ENCODE peak calls at places on chromosomes 4 and X, in seven cellular contexts. H is adipocyte, X is left lung, E is H1, M is mesenchymal stem cell, C is aorta, Q is fibroblast of lung. Y is an unnamed sample. For H3K36me3 and H3K4me1, the result is how much of the 10 kb centered on the place peaks cover.

GRCh38 chrX:1355131-1355799 is 18.7 kb downstream of the IL3RA start:
- DNase-seq in H (no peak), X (no peak), E (no peak), M (no peak), C (peak), Q (no peak), Y (no peak)

GRCh38 chrX:78658851-78659744 is at the start of gene RTL3:
- DNase-seq in H (peak), X (no peak), E (no peak), M (peak), C (no peak), Q (peak), Y (no peak)

GRCh38 chrX:10783451-10783995 is 163.1 kb upstream of the MID1 start:
- DNase-seq in H (peak), X (no peak), E (no peak), M (no peak), C (no peak), Q (no peak), Y (no peak)

GRCh38 chrX:95903490-95903889 is 781.2 kb upstream of the DIAPH2 start:
- DNase-seq in H (no peak), X (no peak), E (no peak), M (no peak), C (no peak), Q (no peak), Y (no peak)

GRCh38 chr4:152462715-152463114 is 73.2 kb downstream of the FBXW7 start:
- DNase-seq in H (no peak), X (no peak), E (no peak), M (peak), C (no peak), Q (peak), Y (no peak)

GRCh38 chrX:113260474-113260873 is 419.8 kb upstream of the AMOT start:
- DNase-seq in H (peak), X (no peak), E (no peak), M (no peak), C (no peak), Q (no peak), Y (no peak)

GRCh38 chrX:97524997-97525396 is 641.3 kb downstream of the RPA4 start:
- DNase-seq in H (no peak), X (no peak), E (no peak), M (peak), C (no peak), Q (peak), Y (no peak)

GRCh38 chr4:123939621-123940020 is 543.0 kb downstream of the SPRY1 start:
- DNase-seq in H (peak), X (no peak), E (no peak), M (peak), C (no peak), Q (peak), Y (no peak)

GRCh38 chr4:74366367-74366891 is 1.5 kb downstream of the EREG start:
- DNase-seq in H (no peak), X (no peak), E (no peak), M (peak), C (no peak), Q (no peak), Y (no peak)

GRCh38 chr4:7403001-7403400 is 31.7 kb downstream of the PSAPL1 start:
- DNase-seq in H (no peak), X (no peak), E (no peak), M (no peak), C (no peak), Q (peak), Y (no peak)

GRCh38 chrX:17425151-17425550 is 50.2 kb downstream of the NHS start:
- DNase-seq in H (no peak), X (no peak), E (no peak), M (peak), C (no peak), Q (peak), Y (no peak)

GRCh38 chrX:53280703-53281320 is 572 bp downstream of the IQSEC2 start:
- DNase-seq in H (peak), X (no peak), E (no peak), M (peak), C (no peak), Q (peak), Y (peak)

GRCh38 chr4:123924536-123924935 is 527.9 kb downstream of the SPRY1 start:
- DNase-seq in H (no peak), X (no peak), E (no peak), M (peak), C (no peak), Q (no peak), Y (no peak)

GRCh38 chr4:142369141-142369540 is 477.0 kb downstream of the INPP4B start:
- DNase-seq in H (no peak), X (no peak), E (no peak), M (no peak), C (no peak), Q (peak), Y (no peak)

GRCh38 chr4:73684097-73684496 is 56.3 kb upstream of the CXCL8 start:
- DNase-seq in H (no peak), X (no peak), E (no peak), M (no peak), C (no peak), Q (no peak), Y (no peak)

GRCh38 chr4:128548381-128548780 is 260.8 kb upstream of the PGRMC2 start:
- DNase-seq in H (no peak), X (no peak), E (no peak), M (no peak), C (no peak), Q (no peak), Y (no peak)

GRCh38 chr4:128540122-128540521 is 252.5 kb upstream of the PGRMC2 start:
- DNase-seq in H (no peak), X (no peak), E (no peak), M (no peak), C (no peak), Q (no peak), Y (no peak)

GRCh38 chr4:128544277-128544676 is 256.7 kb upstream of the PGRMC2 start:
- DNase-seq in H (no peak), X (no peak), E (no peak), M (no peak), C (no peak), Q (no peak), Y (no peak)

GRCh38 chr4:128542047-128542446 is 254.4 kb upstream of the PGRMC2 start:
- DNase-seq in H (no peak), X (no peak), E (no peak), M (no peak), C (no peak), Q (peak), Y (no peak)

DNA sequence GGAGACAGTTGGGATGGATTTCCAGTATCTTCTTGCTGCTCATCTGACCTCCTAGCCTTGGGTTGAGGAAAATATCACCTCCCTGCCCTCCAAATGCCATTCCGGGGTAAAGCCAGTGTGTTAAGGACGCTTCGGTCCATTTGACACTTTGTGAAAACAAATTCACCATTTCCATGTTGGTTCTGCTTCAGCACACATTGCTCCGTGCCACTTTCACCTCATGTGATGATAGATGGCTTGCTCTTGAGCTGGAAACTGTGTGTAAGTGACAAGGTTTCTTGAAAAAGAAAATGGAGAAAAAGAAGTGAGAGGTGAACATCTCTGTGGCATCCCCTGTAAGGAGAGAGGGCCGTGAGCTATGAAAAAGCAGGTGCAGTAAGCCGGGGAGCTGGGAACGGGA is 256.1 kb upstream of the PGRMC2 start:
- DNase-seq in H (no peak), X (no peak), E (no peak), M (no peak), C (no peak), Q (no peak), Y (no peak)
- H3K36me3 ChIP-seq in H (under half), X (under half), E (under half), M (under half), C (under half), Q (under half), Y (under half)

GRCh38 chr4:39166670-39167069 is 15.7 kb upstream of the WDR19 start:
- DNase-seq in H (no peak), X (no peak), E (no peak), M (no peak), C (no peak), Q (no peak), Y (no peak)
- H3K4me1 ChIP-seq in H (under half), X (under half), E (under half), M (under half), C (under half), Q (under half), Y (under half)

DNA sequence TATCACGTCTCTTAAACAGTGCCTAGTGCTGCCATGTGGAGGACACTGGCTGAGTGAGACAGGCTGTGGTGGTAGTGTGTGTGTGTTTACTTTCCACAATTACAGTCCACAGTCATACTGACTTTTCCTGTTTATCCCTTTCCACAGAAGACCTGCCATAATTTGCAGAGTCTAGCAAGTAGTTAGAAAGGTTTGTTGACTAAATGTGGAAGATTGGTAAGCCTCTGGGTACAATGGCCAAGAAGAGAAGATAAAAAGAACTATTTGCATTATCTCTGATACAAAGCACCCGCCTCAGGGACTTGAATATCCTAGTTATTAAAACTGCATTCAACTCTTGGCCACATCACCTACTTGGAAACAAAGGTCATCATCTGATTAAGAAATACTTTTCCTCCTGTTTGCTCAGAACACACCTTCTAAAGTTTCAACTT is 89.1 kb downstream of the FAM13A start:
- DNase-seq in H (no peak), X (no peak), E (no peak), M (no peak), C (no peak), Q (no peak), Y (no peak)
- H3K36me3 ChIP-seq in H (under half), X (under half), E (under half), M (under half), C (under half), Q (under half), Y (under half)

GRCh38 chrX:72123471-72124185 is 8.1 kb downstream of the RTL5 start:
- DNase-seq in H (no peak), X (no peak), E (no peak), M (peak), C (no peak), Q (peak), Y (peak)

GRCh38 chrX:72126048-72126415 is 5.7 kb downstream of the RTL5 start:
- DNase-seq in H (no peak), X (no peak), E (no peak), M (no peak), C (no peak), Q (no peak), Y (no peak)

GRCh38 chrX:72125331-72126047 is 6.2 kb downstream of the RTL5 start:
- DNase-seq in H (no peak), X (no peak), E (no peak), M (no peak), C (no peak), Q (no peak), Y (no peak)

GRCh38 chrX:72122621-72123275 is 9.0 kb downstream of the RTL5 start:
- DNase-seq in H (no peak), X (no peak), E (no peak), M (no peak), C (no peak), Q (no peak), Y (no peak)

DNA sequence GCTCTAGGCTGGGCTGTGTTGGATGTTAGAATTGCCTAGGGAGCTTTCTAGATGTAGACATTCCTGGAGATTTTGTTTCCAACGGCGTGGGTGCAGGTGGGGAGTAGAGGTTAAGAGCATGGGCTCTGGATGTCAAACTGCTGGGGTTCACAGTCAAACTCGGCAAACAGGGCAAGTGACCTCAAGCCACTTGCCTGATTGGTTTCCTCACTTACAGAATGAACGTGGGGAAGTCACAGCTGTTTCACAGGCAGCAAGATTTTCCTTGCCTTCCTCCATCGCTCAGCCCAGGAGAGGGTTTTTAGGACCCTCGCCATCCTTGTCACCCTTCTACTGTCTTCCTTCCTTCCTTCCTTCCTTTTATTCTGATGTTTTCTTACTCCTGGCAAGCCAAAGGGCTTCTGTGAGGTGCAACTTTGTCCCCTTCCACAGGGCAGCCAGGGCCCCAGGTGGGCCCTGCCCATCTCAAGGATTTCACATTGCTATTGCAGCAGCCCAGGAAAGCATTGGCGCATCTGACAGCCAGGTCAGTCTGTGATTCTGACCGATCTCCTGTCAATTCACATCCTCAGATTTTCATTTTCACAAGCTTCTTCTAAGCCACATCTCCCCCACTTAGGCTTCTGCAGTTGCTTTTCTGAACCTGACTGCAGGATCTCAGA is 7.0 kb downstream of the RTL5 start:
- DNase-seq in H (no peak), X (no peak), E (no peak), M (no peak), C (no peak), Q (no peak), Y (no peak)
- H3K4me1 ChIP-seq in H (half or more), X (half or more), E (under half), M (under half), C (under half), Q (under half), Y (under half)

DNA sequence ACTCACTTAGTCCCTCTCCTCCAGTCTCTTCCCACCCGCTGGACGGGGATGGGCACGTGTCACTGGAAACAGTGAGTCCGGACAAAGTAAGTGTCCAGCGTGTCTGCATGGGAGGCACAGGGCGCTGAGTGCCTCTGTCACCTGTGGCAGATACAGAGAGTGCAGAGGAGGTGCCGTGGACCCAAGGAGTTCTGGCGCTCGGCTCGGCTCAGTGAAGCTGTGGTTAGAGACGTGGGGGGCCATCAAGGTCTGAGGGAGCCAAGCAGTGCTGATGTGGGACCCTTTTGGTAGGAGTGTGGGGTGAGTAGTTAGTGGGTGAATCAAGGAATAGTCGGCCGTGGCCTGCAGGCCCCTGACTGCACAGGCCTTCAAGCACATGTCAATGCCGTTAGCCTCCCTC is 40.1 kb upstream of the MSANTD1 start:
- DNase-seq in H (no peak), X (peak), E (no peak), M (no peak), C (peak), Q (no peak), Y (no peak)
- H3K36me3 ChIP-seq in H (half or more), X (half or more), E (half or more), M (half or more), C (under half), Q (under half), Y (half or more)

GRCh38 chr4:8465615-8466611 is 25.3 kb downstream of the TRMT44 start:
- DNase-seq in H (no peak), X (no peak), E (no peak), M (no peak), C (peak), Q (no peak), Y (no peak)
- H3K4me1 ChIP-seq in H (under half), X (under half), E (under half), M (under half), C (under half), Q (under half), Y (under half)

GRCh38 chrX:47175588-47175980 is 18.0 kb upstream of the UBA1 start:
- DNase-seq in H (no peak), X (no peak), E (no peak), M (no peak), C (no peak), Q (no peak), Y (no peak)
- H3K36me3 ChIP-seq in H (under half), X (half or more), E (under half), M (half or more), C (under half), Q (under half), Y (half or more)

GRCh38 chr4:53931423-53932060 is 132.9 kb downstream of the CHIC2 start:
- DNase-seq in H (peak), X (no peak), E (no peak), M (no peak), C (no peak), Q (peak), Y (no peak)
- H3K4me1 ChIP-seq in H (under half), X (under half), E (under half), M (under half), C (under half), Q (under half), Y (under half)